ENCODE peak calls at places on chromosomes 3 and 15, in six cellular contexts. E, G, J, S, R and D are unnamed samples.

GRCh38 chr15:101250931-101251829 is 668 bp downstream of the CHSY1 start:
- DNase-seq in E (peak), G (peak), J (no peak), S (peak), R (peak), D (no peak)

GRCh38 chr3:86830566-86830965 is 160.4 kb downstream of the VGLL3 start:
- DNase-seq in E (no peak), G (no peak), J (peak), S (no peak), R (no peak), D (no peak)

GRCh38 chr3:39193391-39193790 is 996 bp upstream of the XIRP1 start:
- DNase-seq in E (peak), G (peak), J (peak), S (no peak), R (no peak), D (no peak)

GRCh38 chr15:25803541-25803940 is 59.6 kb downstream of the ATP10A start:
- DNase-seq in E (no peak), G (no peak), J (no peak), S (no peak), R (no peak), D (no peak)

GRCh38 chr15:89775815-89776214 is 317 bp upstream of the MESP2 start:
- DNase-seq in E (no peak), G (no peak), J (no peak), S (no peak), R (no peak), D (no peak)

GRCh38 chr3:195197764-195198423 is 73.1 kb downstream of the XXYLT1 start:
- DNase-seq in E (no peak), G (peak), J (peak), S (no peak), R (no peak), D (peak)

GRCh38 chr3:178971614-178972013 is 100.0 kb downstream of the ZMAT3 start:
- DNase-seq in E (no peak), G (no peak), J (peak), S (no peak), R (no peak), D (no peak)

GRCh38 chr3:116863842-116864626 is 154.5 kb downstream of the TUSC7 start:
- DNase-seq in E (no peak), G (no peak), J (peak), S (no peak), R (no peak), D (no peak)

GRCh38 chr15:85008474-85009260 is 27.0 kb downstream of the PDE8A start:
- DNase-seq in E (no peak), G (no peak), J (no peak), S (no peak), R (no peak), D (no peak)

GRCh38 chr3:30162579-30162978 is 443.8 kb upstream of the TGFBR2 start:
- DNase-seq in E (no peak), G (peak), J (peak), S (no peak), R (no peak), D (peak)

GRCh38 chr3:182683335-182684257 is 109.7 kb upstream of the ATP11B start:
- DNase-seq in E (peak), G (peak), J (peak), S (no peak), R (peak), D (peak)

GRCh38 chr3:43759297-43759782 is 68.6 kb downstream of the ABHD5 start:
- DNase-seq in E (peak), G (peak), J (peak), S (no peak), R (no peak), D (peak)

GRCh38 chr15:90449206-90449735 is 61.2 kb downstream of the IQGAP1 start:
- DNase-seq in E (no peak), G (peak), J (peak), S (no peak), R (no peak), D (peak)

GRCh38 chr3:193816656-193817311 is 223.8 kb downstream of the OPA1 start:
- DNase-seq in E (peak), G (peak), J (peak), S (peak), R (no peak), D (no peak)

GRCh38 chr15:59224474-59224873 is 17.8 kb downstream of the LDHAL6B start:
- DNase-seq in E (peak), G (no peak), J (no peak), S (no peak), R (no peak), D (no peak)

GRCh38 chr15:25245801-25246622 is 192.8 kb downstream of the UBE3A start:
- DNase-seq in E (peak), G (no peak), J (no peak), S (peak), R (no peak), D (no peak)

GRCh38 chr15:80660114-80660513 is 35.0 kb upstream of the ABHD17C start:
- DNase-seq in E (no peak), G (peak), J (peak), S (no peak), R (no peak), D (no peak)

GRCh38 chr3:72494076-72495000 is 353.9 kb downstream of the SHQ1 start:
- DNase-seq in E (no peak), G (peak), J (peak), S (no peak), R (no peak), D (no peak)

GRCh38 chr15:48984021-48984420 is 20.3 kb upstream of the SHC4 start:
- DNase-seq in E (no peak), G (no peak), J (no peak), S (no peak), R (no peak), D (no peak)

GRCh38 chr3:111944377-111944776 is 34.4 kb upstream of the ABHD10 start:
- DNase-seq in E (no peak), G (no peak), J (no peak), S (no peak), R (no peak), D (no peak)

GRCh38 chr3:180265551-180265950 is 228.8 kb upstream of the PEX5L start:
- DNase-seq in E (no peak), G (no peak), J (peak), S (no peak), R (no peak), D (no peak)

GRCh38 chr3:57587946-57588345 is 9.2 kb downstream of the ARF4 start:
- DNase-seq in E (no peak), G (no peak), J (no peak), S (no peak), R (no peak), D (no peak)

GRCh38 chr3:24843955-24844354 is 349.3 kb upstream of the THRB start:
- DNase-seq in E (no peak), G (no peak), J (no peak), S (no peak), R (no peak), D (no peak)

GRCh38 chr15:88428805-88429605 is 38.2 kb downstream of the MRPL46 start:
- DNase-seq in E (no peak), G (no peak), J (no peak), S (no peak), R (no peak), D (no peak)

GRCh38 chr3:163071684-163072083 is 1575.1 kb downstream of the OTOL1 start:
- DNase-seq in E (no peak), G (no peak), J (no peak), S (no peak), R (no peak), D (no peak)

GRCh38 chr3:45479627-45480026 is 91.3 kb downstream of the LARS2 start:
- DNase-seq in E (no peak), G (peak), J (peak), S (no peak), R (no peak), D (peak)

GRCh38 chr3:175426805-175427204 is 567.7 kb downstream of the NAALADL2 start:
- DNase-seq in E (no peak), G (no peak), J (peak), S (no peak), R (no peak), D (no peak)

GRCh38 chr3:123341871-123342630 is 106.8 kb downstream of the ADCY5 start:
- DNase-seq in E (no peak), G (no peak), J (no peak), S (no peak), R (no peak), D (no peak)

GRCh38 chr15:83685864-83686263 is 31.9 kb downstream of the ADAMTSL3 start:
- DNase-seq in E (no peak), G (no peak), J (no peak), S (no peak), R (no peak), D (no peak)